ENCODE peak calls at places on chromosomes 6 and 20, in seven cellular contexts. T, K, G, B, J, Y and W are unnamed samples.

GRCh38 chr20:58130574-58130973 is 97.9 kb downstream of the ANKRD60 start:
- DNase-seq in Y (no peak), K (no peak), T (peak; percentile 17), B (no peak), G (no peak), J (peak; percentile 20), W (no peak)

GRCh38 chr6:33249732-33250625 is 21.7 kb downstream of the VPS52 start:
- DNase-seq in K (peak; percentile 57), B (no peak), T (no peak), Y (peak; percentile 72), J (no peak), G (no peak), W (no peak)

GRCh38 chr6:120378582-120379220 is 955.6 kb downstream of the TBC1D32 start:
- DNase-seq in K (no peak), T (no peak), Y (peak; percentile 67), G (peak; percentile 52), J (no peak), B (no peak), W (no peak)

GRCh38 chr6:33080127-33081089 is 4.6 kb downstream of the HLA-DPB1 start:
- DNase-seq in T (no peak), Y (peak; percentile 50), G (peak; percentile 82), K (peak; percentile 59), J (peak; percentile 65), B (no peak), W (no peak)

GRCh38 chr6:153032255-153032882 is 29.9 kb upstream of the MTRF1L start:
- DNase-seq in K (no peak), J (no peak), B (no peak), Y (peak; percentile 90), T (no peak), G (peak; percentile 30), W (no peak)

GRCh38 chr6:37620519-37620918 is 77.2 kb downstream of the MDGA1 start:
- DNase-seq in K (no peak), B (no peak), G (peak; percentile 63), Y (no peak), T (peak; percentile 63), J (no peak), W (no peak)

GRCh38 chr6:97958143-97958542 is 675.1 kb upstream of the MMS22L start:
- DNase-seq in Y (no peak), T (no peak), J (peak; percentile 1), B (no peak), G (peak; percentile 10), K (no peak), W (no peak)

GRCh38 chr6:42864602-42865001 is 14.8 kb upstream of the RPL7L1 start:
- DNase-seq in T (no peak), J (no peak), K (peak; percentile 86), B (no peak), Y (no peak), G (no peak), W (no peak)

GRCh38 chr6:67877288-67877687 is 757.8 kb upstream of the ADGRB3 start:
- DNase-seq in B (no peak), Y (no peak), G (no peak), T (no peak), K (no peak), J (no peak), W (no peak)

GRCh38 chr6:158046201-158047119 is 64.8 kb downstream of the SYNJ2 start:
- DNase-seq in T (no peak), K (no peak), Y (no peak), G (no peak), B (no peak), J (no peak), W (no peak)

GRCh38 chr20:2507464-2507863 is 1.3 kb downstream of the ZNF343 start:
- DNase-seq in T (no peak), K (no peak), B (no peak), Y (peak; percentile 8), G (no peak), J (no peak), W (no peak)

GRCh38 chr20:45157977-45158376 is 16.7 kb upstream of the PI3 start:
- DNase-seq in G (peak; percentile 45), T (no peak), K (peak; percentile 23), Y (peak; percentile 78), J (no peak), B (no peak), W (no peak)

GRCh38 chr6:24985313-24985712 is 49.6 kb upstream of the RIPOR2 start:
- DNase-seq in G (no peak), J (peak; percentile 53), Y (no peak), K (no peak), T (no peak), B (no peak), W (no peak)

GRCh38 chr6:150115769-150116168 is 27.1 kb upstream of the PPP1R14C start:
- DNase-seq in J (no peak), G (no peak), K (no peak), T (no peak), Y (no peak), B (no peak), W (no peak)

GRCh38 chr20:2991532-2991931 is 51.9 kb upstream of the GNRH2 start:
- DNase-seq in T (no peak), B (no peak), Y (no peak), G (no peak), J (no peak), K (no peak), W (no peak)

GRCh38 chr6:123967900-123968299 is 164.2 kb downstream of the NKAIN2 start:
- DNase-seq in K (no peak), B (no peak), T (no peak), G (no peak), J (no peak), Y (no peak), W (no peak)

GRCh38 chr20:20360464-20360863 is 7.4 kb upstream of the INSM1 start:
- DNase-seq in G (peak; percentile 82), Y (peak; percentile 71), T (no peak), B (peak; percentile 15), K (peak; percentile 32), J (no peak), W (no peak)

GRCh38 chr6:61886608-61887259 is 399.3 kb downstream of the KHDRBS2 start:
- DNase-seq in T (no peak), K (no peak), G (peak; percentile 29), Y (no peak), B (no peak), J (no peak), W (no peak)

GRCh38 chr6:150403458-150404245 is 34.8 kb downstream of the IYD start:
- DNase-seq in T (no peak), Y (peak; percentile 93), G (peak; percentile 67), B (no peak), K (peak; percentile 31), J (no peak), W (no peak)

GRCh38 chr6:3162067-3162497 is 4.7 kb upstream of the TUBB2A start:
- DNase-seq in G (peak; percentile 36), B (no peak), K (no peak), T (no peak), Y (no peak), J (no peak), W (no peak)

GRCh38 chr20:4730782-4731181 is 9.1 kb downstream of the PRND start:
- DNase-seq in B (no peak), J (no peak), G (peak; percentile 29), T (no peak), K (no peak), Y (peak; percentile 26), W (no peak)

GRCh38 chr6:42086046-42086664 is 35.8 kb downstream of the TAF8 start:
- DNase-seq in T (no peak), Y (peak; percentile 17), G (no peak), K (no peak), B (no peak), J (no peak), W (no peak)

DNA sequence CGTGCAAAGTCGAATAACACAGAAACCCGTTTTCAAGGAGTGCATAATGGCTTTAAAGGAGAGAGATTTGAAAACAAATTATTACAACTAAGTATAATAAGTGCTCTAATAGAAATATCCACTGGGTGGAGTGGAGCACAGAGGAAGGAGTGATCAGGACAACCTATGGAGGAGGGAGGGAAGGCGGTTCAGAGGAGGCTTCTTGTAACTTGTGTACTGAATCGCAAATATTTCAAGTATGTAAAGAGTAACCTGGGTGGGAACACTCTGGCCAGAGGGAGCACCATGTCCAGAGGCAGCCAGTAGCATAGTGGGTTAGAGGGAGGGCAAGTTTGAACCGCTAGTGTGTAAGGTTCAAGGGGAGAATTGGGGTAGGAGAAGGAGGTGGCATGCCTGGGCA is 21.6 kb upstream of the TNFAIP3 start:
- DNase-seq in G (no peak), J (no peak), K (no peak), T (no peak), Y (peak; percentile 28), B (no peak), W (no peak)
- H3K9me3 ChIP-seq in G (peaks cover 3% of the 10 kb centered on the region), J (no peaks in the 10 kb centered on the region), K (no peaks in the 10 kb centered on the region), T (no peaks in the 10 kb centered on the region), Y (no peaks in the 10 kb centered on the region), B (no peaks in the 10 kb centered on the region), W (no peaks in the 10 kb centered on the region)

DNA sequence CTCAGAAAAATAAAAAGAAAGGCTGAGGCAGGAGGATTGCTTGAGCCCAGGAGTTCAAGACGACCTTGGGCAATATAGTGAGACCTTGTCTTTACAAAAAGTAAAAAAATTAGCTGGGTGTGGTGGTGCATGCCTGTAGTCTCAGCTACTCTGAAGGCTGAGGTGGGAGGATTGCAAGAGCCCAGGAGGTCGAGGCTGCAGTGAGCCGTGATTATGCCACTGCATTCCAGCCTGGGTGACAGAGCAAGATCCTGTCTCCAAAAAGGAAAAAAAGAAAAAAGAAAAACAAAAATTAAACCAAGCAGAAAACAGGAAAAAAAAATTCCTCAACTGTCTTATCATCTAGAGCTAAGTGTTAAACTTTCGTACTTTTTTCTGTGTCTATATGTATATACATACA is 12.4 kb upstream of the SRSF3 start:
- DNase-seq in K (no peak), B (no peak), Y (no peak), J (no peak), G (no peak), T (no peak), W (no peak)
- H3K9me3 ChIP-seq in K (no peaks in the 10 kb centered on the region), B (no peaks in the 10 kb centered on the region), Y (no peaks in the 10 kb centered on the region), J (no peaks in the 10 kb centered on the region), G (no peaks in the 10 kb centered on the region), T (no peaks in the 10 kb centered on the region), W (no peaks in the 10 kb centered on the region)

GRCh38 chr6:22637781-22638180 is 68.4 kb downstream of the HDGFL1 start:
- DNase-seq in G (no peak), J (no peak), Y (no peak), K (no peak), T (no peak), B (no peak), W (no peak)
- H3K9me3 ChIP-seq in G (no peaks in the 10 kb centered on the region), J (no peaks in the 10 kb centered on the region), Y (no peaks in the 10 kb centered on the region), K (no peaks in the 10 kb centered on the region), T (no peaks in the 10 kb centered on the region), B (no peaks in the 10 kb centered on the region), W (no peaks in the 10 kb centered on the region)

DNA sequence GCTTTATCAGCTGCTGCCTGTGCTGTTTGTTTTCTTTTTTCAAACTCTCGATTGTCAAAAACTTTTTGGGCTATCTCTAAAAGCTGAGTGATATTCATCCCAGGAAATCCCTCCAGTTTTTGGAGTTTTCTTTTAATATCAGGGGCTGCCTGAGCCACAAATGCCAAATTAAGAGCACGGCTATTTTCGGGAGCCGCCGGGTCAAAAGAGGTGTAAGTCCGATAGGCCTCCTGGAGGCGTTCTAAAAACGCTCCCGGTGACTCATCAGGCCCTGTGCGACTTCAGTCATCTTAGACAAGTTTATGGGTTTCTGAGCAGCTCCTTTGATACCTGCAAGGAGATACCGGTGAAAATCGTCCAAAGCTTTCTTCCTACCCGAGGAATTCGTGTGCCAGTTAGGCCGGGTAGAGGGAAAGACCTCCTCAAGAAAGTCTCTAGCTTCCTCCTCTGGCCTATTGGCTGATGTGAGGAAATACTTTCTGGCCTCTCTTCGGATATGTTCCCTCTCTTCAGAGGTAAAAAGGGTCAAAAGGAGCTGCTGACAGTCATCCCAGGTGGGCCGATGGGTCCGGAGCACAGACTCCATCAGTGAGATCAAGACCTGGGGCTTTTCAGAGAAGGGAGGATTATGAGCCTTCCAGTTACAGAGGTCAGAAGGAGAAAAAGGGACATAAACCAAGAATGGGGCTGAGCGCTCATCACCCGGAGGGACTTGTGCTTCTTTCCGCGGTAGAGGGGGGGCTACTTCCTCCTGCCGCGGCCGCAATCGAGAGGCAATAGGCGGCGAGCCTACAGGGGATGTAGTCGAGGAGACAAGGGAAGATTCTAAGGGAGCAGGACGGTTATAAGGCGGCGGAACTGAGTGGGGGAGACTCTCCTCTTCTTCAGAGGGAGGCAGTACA is 151.1 kb downstream of the TRIM27 start:
- DNase-seq in J (no peak), Y (no peak), K (no peak), T (no peak), B (no peak), G (no peak), W (no peak)
- H3K9me3 ChIP-seq in J (no peaks in the 10 kb centered on the region), Y (no peaks in the 10 kb centered on the region), K (no peaks in the 10 kb centered on the region), T (no peaks in the 10 kb centered on the region), B (no peaks in the 10 kb centered on the region), G (no peaks in the 10 kb centered on the region), W (peaks cover 13% of the 10 kb centered on the region)